ENCODE peak calls at places on chromosomes 4 and X, in four cellular contexts. C is CD8-positive, alpha-beta T cell; R is gastrocnemius medialis; F is K562. P is an unnamed sample.

GRCh38 chrX:9598344-9598743 is 133.5 kb downstream of the TBL1X start:
- ATAC-seq in C (no peak), R (no peak), F (no peak), P (no peak)

GRCh38 chr4:2583092-2583491 is 46.6 kb downstream of the FAM193A start:
- ATAC-seq in C (no peak), R (peak), F (peak), P (no peak)

GRCh38 chrX:30900227-30900626 is 11.2 kb upstream of the TAB3 start:
- ATAC-seq in C (no peak), R (no peak), F (no peak), P (no peak)

GRCh38 chr4:12912896-12913418 is 571.2 kb downstream of the RAB28 start:
- ATAC-seq in C (no peak), R (no peak), F (no peak), P (no peak)

GRCh38 chrX:119030990-119031389 is 41.8 kb upstream of the CT47C1 start:
- ATAC-seq in C (no peak), R (no peak), F (no peak), P (no peak)

GRCh38 chr4:142365386-142365785 is 480.7 kb downstream of the INPP4B start:
- ATAC-seq in C (no peak), R (no peak), F (no peak), P (no peak)

GRCh38 chr4:16157609-16158503 is 68.4 kb downstream of the TAPT1 start:
- ATAC-seq in C (no peak), R (no peak), F (peak), P (no peak)

GRCh38 chr4:7024336-7024890 is 18.8 kb upstream of the TADA2B start:
- ATAC-seq in C (no peak), R (no peak), F (no peak), P (no peak)

GRCh38 chrX:153583433-153583832 is 15.5 kb downstream of the CCNQ start:
- ATAC-seq in C (no peak), R (no peak), F (no peak), P (no peak)

GRCh38 chr4:950136-951020 is 18.1 kb downstream of the TMEM175 start:
- ATAC-seq in C (no peak), R (no peak), F (no peak), P (no peak)

GRCh38 chr4:26131711-26132110 is 189.1 kb upstream of the RBPJ start:
- ATAC-seq in C (peak), R (no peak), F (no peak), P (no peak)

GRCh38 chr4:104879367-104879766 is 267.3 kb upstream of the TET2 start:
- ATAC-seq in C (no peak), R (no peak), F (no peak), P (no peak)

GRCh38 chrX:42955349-42955748 is 177.4 kb upstream of the PPP1R2C start:
- ATAC-seq in C (no peak), R (no peak), F (no peak), P (no peak)

GRCh38 chrX:149572743-149573142 is 14.5 kb downstream of the MAGEA9B start:
- ATAC-seq in C (no peak), R (no peak), F (peak), P (no peak)

GRCh38 chr4:10347815-10348214 is 109.4 kb downstream of the ZNF518B start:
- ATAC-seq in C (no peak), R (no peak), F (no peak), P (no peak)

GRCh38 chr4:62232755-62233280 is 1032.7 kb downstream of the ADGRL3 start:
- ATAC-seq in C (no peak), R (no peak), F (no peak), P (no peak)

GRCh38 chrX:137363559-137363958 is 202.4 kb upstream of the ZIC3 start:
- ATAC-seq in C (no peak), R (no peak), F (no peak), P (no peak)

GRCh38 chr4:55757356-55758024 is 62.1 kb upstream of the EXOC1L start:
- ATAC-seq in C (no peak), R (no peak), F (peak), P (no peak)

GRCh38 chr4:65839288-65839919 is 169.1 kb upstream of the EPHA5 start:
- ATAC-seq in C (no peak), R (no peak), F (no peak), P (no peak)
- H3K27ac ChIP-seq in C (no peak), R (no peak), F (no peak), P (no peak)

DNA sequence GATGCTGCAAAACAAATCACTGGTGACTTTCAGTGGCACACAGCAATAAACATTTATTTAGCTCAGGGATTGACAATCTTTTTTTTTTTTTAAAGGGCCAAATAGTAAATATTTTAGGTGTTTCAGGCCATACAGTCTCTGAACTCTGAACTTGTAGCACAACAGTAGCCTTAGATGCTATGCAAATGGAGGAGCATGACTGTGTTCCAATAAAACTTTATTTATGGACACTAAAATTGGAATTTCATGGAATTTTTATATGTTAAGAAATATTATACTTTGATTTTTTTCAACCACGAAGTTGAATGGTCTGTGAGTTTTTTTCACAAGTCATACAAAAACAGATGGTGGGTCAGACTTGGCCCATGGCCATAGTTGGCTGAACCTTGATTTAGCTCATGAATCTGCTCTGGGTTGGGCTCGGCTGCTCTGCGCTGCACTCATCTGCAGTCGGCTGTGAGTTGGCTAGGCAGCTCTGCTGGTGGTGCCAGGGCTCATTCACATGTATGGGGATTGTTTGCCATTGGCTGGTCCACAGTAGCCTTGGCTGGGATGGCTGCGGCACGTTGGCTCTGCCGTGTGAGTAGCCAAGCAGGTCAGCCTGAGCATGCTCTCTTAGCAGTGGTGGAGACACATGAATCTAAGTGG is 231.7 kb upstream of the PGRMC2 start:
- ATAC-seq in C (no peak), R (peak), F (no peak), P (no peak)
- H3K27ac ChIP-seq in C (no peak), R (no peak), F (no peak), P (no peak)

GRCh38 chr4:83212041-83212851 is 72.4 kb downstream of the COQ2 start:
- ATAC-seq in C (peak), R (no peak), F (no peak), P (no peak)

GRCh38 chr4:83217721-83218522 is 66.7 kb downstream of the COQ2 start:
- ATAC-seq in C (peak), R (peak), F (peak), P (no peak)

GRCh38 chr4:83213640-83214039 is 71.0 kb downstream of the COQ2 start:
- ATAC-seq in C (no peak), R (no peak), F (no peak), P (no peak)

GRCh38 chr4:83216856-83217683 is 67.5 kb downstream of the COQ2 start:
- ATAC-seq in C (no peak), R (no peak), F (no peak), P (no peak)

GRCh38 chr4:83214079-83214478 is 70.5 kb downstream of the COQ2 start:
- ATAC-seq in C (no peak), R (no peak), F (no peak), P (no peak)
- H3K27ac ChIP-seq in C (no peak), R (no peak), F (no peak), P (no peak)

GRCh38 chrX:50514811-50515210 is 44.2 kb upstream of the DGKK start:
- ATAC-seq in C (no peak), R (no peak), F (no peak), P (no peak)
- H3K27ac ChIP-seq in C (no peak), R (no peak), F (no peak), P (no peak)

P was measured in gastroesophageal sphincter.